ENCODE peak calls at places on chromosomes 16 and 17, in five cellular contexts. T, L, D, Z and R are unnamed samples.

GRCh38 chr17:77863814-77864161 is 94.7 kb upstream of the TNRC6C start:
- DNase-seq in D (no peak), T (no peak), Z (no peak), L (no peak), R (peak; percentile 78)

GRCh38 chr16:30368122-30368791 is 2.0 kb downstream of the TBC1D10B start:
- DNase-seq in D (no peak), L (no peak), T (no peak), Z (peak; percentile 48), R (peak; percentile 41)

GRCh38 chr17:72488542-72489272 is 367.9 kb downstream of the SOX9 start:
- DNase-seq in Z (no peak), T (peak; percentile 4), D (peak; percentile 63), L (no peak), R (no peak)

GRCh38 chr16:56683424-56684162 is 1.3 kb downstream of the MT1X start:
- DNase-seq in L (no peak), D (no peak), T (peak; percentile 60), Z (no peak), R (no peak)

GRCh38 chr16:78487471-78487870 is 388.0 kb downstream of the WWOX start:
- DNase-seq in T (no peak), D (no peak), Z (no peak), L (no peak), R (no peak)

GRCh38 chr17:55654821-55655220 is 67.8 kb downstream of the TMEM100 start:
- DNase-seq in T (no peak), D (no peak), L (no peak), Z (peak; percentile 9), R (no peak)

GRCh38 chr17:45227101-45227591 is 5.5 kb downstream of the FMNL1 start:
- DNase-seq in D (peak; percentile 88), L (no peak), T (no peak), Z (no peak), R (peak; percentile 58)

GRCh38 chr17:65183736-65184135 is 46.6 kb downstream of the RGS9 start:
- DNase-seq in D (no peak), L (no peak), T (no peak), Z (peak; percentile 51), R (no peak)

GRCh38 chr16:84834403-84834772 is 14.6 kb downstream of the CRISPLD2 start:
- DNase-seq in D (no peak), Z (no peak), L (no peak), T (no peak), R (no peak)

GRCh38 chr17:39306028-39306427 is 80.3 kb upstream of the STAC2 start:
- DNase-seq in Z (no peak), L (no peak), D (no peak), T (no peak), R (no peak)

GRCh38 chr16:10126686-10127085 is 55.5 kb downstream of the GRIN2A start:
- DNase-seq in Z (no peak), T (no peak), L (no peak), D (no peak), R (no peak)

GRCh38 chr17:16313159-16314090 is 39.8 kb downstream of the CENPV start:
- DNase-seq in D (no peak), Z (no peak), T (peak; percentile 71), L (no peak), R (no peak)

GRCh38 chr17:38415250-38416194 is 12.7 kb upstream of the ARHGAP23 start:
- DNase-seq in Z (no peak), D (no peak), T (no peak), L (no peak), R (no peak)

GRCh38 chr17:21352981-21353265 is 23.2 kb upstream of the KCNJ12 start:
- DNase-seq in T (no peak), L (no peak), D (no peak), Z (no peak), R (no peak)
- TF ChIP-seq POLR2A in T (no peak), L (no peak), D (no peak), Z (no peak), R (no peak)

DNA sequence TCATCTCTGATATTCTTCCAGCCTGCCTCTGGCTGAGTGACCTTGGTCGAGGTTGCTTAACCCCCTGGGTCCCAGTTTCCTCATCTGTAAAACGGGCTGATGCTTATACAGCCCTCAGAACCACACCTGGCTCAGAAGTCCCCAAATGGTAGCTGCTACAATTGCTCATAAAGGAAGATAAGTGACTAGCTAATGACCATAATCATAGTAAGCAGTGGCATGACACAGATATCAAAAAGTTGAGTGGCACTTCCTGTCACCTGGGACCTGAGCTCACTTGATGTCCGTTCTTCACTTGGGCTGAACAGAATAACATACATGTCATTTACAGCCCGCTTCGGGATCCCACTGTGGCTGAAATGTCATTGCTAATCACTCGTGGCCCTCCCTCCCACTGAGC is 1.8 kb downstream of the MGRN1 start:
- DNase-seq in Z (no peak), D (no peak), L (no peak), T (no peak), R (no peak)
- TF ChIP-seq POLR2A in Z (no peak), D (no peak), L (no peak), T (no peak), R (no peak)

GRCh38 chr17:17724991-17725852 is 44.0 kb downstream of the RAI1 start:
- DNase-seq in L (no peak), T (peak; percentile 59), D (no peak), Z (peak; percentile 87), R (no peak)

GRCh38 chr17:17723354-17724261 is 42.4 kb downstream of the RAI1 start:
- DNase-seq in Z (peak; percentile 61), D (no peak), T (no peak), L (no peak), R (no peak)

GRCh38 chr17:17722906-17723353 is 41.7 kb downstream of the RAI1 start:
- DNase-seq in T (no peak), L (no peak), D (no peak), Z (no peak), R (no peak)

GRCh38 chr17:17725853-17726720 is 44.8 kb downstream of the RAI1 start:
- DNase-seq in T (no peak), Z (peak; percentile 69), D (no peak), L (no peak), R (no peak)

DNA sequence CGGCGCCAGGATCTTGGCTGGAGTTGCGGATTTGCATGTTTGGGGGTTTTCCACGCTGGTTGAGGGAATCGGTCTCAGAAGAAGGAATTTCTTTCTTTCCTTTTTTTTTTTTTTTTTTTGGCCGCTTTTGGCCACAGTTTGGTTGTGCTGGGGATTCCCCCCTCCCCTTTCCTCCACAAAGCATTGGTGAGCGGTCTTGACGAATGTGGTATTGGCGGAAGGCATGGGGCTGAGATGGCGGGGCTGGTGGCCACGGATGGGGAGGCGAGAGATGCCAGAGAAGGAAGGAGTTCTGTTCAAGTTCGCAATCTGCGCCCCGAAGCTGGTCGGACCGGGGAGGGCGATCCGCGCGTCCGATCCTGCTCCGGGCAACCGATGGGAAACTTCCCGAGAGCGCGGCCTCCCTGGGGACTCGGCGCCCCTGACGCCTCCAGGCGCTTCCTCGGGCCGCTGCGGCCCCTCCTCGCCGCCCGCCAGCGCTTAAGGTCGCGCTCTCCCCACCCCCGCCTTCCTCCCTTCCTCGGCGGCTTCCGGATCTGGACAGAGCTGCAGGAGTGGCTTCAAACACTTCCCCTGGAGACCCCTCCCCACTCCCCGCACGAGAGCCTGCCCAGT is 43.2 kb downstream of the RAI1 start:
- DNase-seq in D (no peak), T (no peak), Z (peak; percentile 77), L (no peak), R (peak; percentile 47)
- TF ChIP-seq POLR2A in D (no peak), T (no peak), Z (peak; percentile 15), L (no peak), R (no peak)

GRCh38 chr17:7562208-7562605 is 488 bp downstream of the SENP3 start:
- DNase-seq in T (no peak), D (no peak), L (no peak), Z (no peak), R (no peak)

GRCh38 chr17:7560172-7561027 is 1.3 kb upstream of the SENP3 start:
- DNase-seq in Z (peak; percentile 56), T (no peak), D (peak; percentile 94), L (peak; percentile 46), R (peak; percentile 59)

GRCh38 chr17:7563115-7563869 is 1.6 kb downstream of the SENP3 start:
- DNase-seq in Z (no peak), T (no peak), D (no peak), L (no peak), R (no peak)

GRCh38 chr17:7561028-7561575 is 617 bp upstream of the SENP3 start:
- DNase-seq in D (peak; percentile 99), T (peak; percentile 95), Z (peak; percentile 86), L (peak; percentile 87), R (peak; percentile 92)

DNA sequence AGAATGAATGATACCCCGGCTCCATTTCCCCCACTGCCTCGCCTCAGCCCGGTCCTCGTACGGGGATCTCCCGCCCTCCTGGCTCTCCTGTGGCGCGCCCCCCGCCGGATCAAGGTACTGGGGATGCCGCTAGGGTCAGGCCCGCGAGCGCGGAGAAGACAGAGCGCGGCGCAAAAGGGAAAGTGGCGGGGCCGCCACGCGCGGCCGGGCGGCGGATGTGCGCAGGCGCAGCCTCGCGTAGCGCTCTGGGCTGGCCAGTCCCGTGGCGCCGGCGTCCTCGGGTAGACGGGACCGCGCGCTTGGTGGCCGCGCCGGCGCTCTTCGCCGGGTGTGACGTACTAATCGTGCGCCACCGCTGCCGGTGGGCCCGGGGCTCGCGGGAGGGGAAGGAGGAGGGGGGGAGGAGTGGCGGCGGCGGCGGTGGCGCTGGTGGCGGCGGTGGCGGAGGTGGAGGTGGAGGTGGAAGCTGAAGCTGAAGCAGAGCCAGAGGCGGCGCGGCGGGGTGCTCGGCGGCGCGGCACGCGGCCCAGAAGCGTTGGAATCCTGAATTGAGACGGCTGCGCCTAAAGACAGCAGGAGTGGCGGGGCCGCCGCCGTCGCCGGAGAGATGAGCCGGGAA is at the start of gene SENP3:
- DNase-seq in L (peak; percentile 79), Z (peak; percentile 85), D (peak; percentile 97), T (peak; percentile 91), R (peak; percentile 92)
- TF ChIP-seq POLR2A in L (peak; percentile 71), Z (no peak), D (no peak), T (peak; percentile 51), R (peak; percentile 61)

DNA sequence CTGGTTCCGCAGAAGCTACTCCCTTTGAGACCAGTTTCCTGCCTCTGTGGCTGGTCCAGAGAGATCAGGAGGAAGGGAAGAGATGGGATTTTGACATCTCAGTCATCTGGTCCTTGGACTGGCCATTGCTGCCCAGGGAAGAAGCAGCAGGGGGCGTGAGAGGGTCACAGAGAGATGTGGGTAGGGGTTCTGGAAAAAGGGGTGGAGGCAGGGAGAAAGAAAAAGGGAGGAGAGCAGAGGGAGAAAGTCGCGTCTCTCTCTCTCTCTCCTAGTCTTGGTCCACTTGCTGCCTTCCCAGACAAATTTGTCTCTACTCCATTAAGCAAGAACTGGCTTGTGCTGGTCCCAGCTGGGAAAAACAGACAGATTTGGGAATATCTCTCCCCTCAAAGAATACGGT is 4.4 kb downstream of the SHBG start:
- DNase-seq in T (no peak), Z (peak; percentile 51), L (peak; percentile 24), D (no peak), R (peak; percentile 80)
- TF ChIP-seq POLR2A in T (no peak), Z (no peak), L (no peak), D (no peak), R (no peak)

DNA sequence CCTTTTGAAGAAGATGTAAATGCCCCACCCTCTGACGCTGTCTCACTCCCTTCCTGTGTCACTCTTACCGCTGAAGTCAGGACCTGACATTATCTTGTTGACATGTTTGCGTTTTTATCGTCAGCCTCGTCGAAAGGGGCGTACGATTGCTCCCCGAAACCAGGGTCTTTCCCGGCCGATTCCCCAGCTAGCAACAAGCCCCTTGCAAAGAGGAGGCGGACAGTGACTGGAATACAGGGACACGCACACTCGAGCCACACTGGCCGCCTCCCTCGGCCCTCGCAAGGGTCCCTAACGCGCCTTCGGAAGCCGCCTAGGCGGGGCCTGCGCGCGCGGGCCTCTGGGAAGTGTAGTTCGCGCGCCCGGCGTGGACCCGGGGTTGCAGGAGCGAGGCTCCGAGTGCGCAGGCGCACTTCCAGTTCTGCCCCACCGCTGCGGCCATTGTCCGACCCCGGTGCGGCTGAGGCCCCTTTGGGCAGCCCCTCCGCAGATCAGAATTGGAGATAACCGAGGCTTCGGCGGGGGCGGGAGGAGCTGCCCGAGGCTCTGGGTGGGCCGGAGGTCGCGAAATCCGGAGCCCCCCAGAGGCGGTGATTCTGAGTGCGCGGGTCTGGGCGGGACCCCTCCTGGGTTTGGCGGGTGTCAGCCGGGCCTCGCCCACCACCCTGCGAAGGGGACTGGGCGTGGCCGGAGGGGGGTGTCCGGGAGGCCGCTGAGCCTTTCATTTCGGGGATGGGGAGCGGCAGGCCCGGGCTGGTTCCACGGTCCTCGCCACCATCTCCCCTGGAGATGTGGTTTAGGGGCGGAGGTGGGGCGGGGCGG is at the start of gene ZFP90:
- DNase-seq in L (peak; percentile 71), Z (peak; percentile 85), D (peak; percentile 97), T (peak; percentile 88), R (peak; percentile 88)
- TF ChIP-seq POLR2A in L (peak; percentile 44), Z (peak; percentile 81), D (no peak), T (peak; percentile 48), R (peak; percentile 71)